ENCODE peak calls at places on chromosomes 1 and 21, in nine cellular contexts. C, O, H, L, R, Z, X, N and P are unnamed samples. For H3K4me1 and H3K36me3, the result is how much of the 10 kb centered on the place peaks cover.

GRCh38 chr1:156344409-156344808 is 6.1 kb downstream of the TSACC start:
- DNase-seq in C (no peak), O (no peak), H (no peak), L (no peak), R (no peak), Z (no peak), X (no peak), N (no peak), P (no peak)

GRCh38 chr1:158333405-158334145 is 2.2 kb upstream of the CD1B start:
- DNase-seq in C (no peak), O (no peak), H (no peak), L (no peak), R (no peak), Z (no peak), X (no peak), N (no peak), P (no peak)

GRCh38 chr1:175338447-175339135 is 146.0 kb upstream of the KIAA0040 start:
- DNase-seq in C (peak), O (no peak), H (no peak), L (peak), R (no peak), Z (no peak), X (no peak), N (peak), P (no peak)

GRCh38 chr21:28636988-28637691 is 355.5 kb downstream of the LTN1 start:
- DNase-seq in C (no peak), O (no peak), H (peak), L (no peak), R (no peak), Z (no peak), X (no peak), N (no peak), P (no peak)

GRCh38 chr1:178739285-178740045 is 14.4 kb downstream of the RALGPS2 start:
- DNase-seq in C (no peak), O (no peak), H (peak), L (no peak), R (no peak), Z (no peak), X (no peak), N (no peak), P (no peak)

GRCh38 chr1:221845650-221846371 is 103.9 kb upstream of the DUSP10 start:
- DNase-seq in C (peak), O (peak), H (peak), L (no peak), R (peak), Z (no peak), X (peak), N (peak), P (no peak)

GRCh38 chr21:43929217-43929971 is 64.4 kb downstream of the AGPAT3 start:
- DNase-seq in C (no peak), O (no peak), H (no peak), L (no peak), R (peak), Z (no peak), X (no peak), N (no peak), P (no peak)

GRCh38 chr21:41926068-41926806 is 27.6 kb downstream of the C2CD2 start:
- DNase-seq in C (peak), O (peak), H (peak), L (peak), R (peak), Z (no peak), X (peak), N (peak), P (no peak)

GRCh38 chr1:56446531-56447098 is 132.7 kb downstream of the PLPP3 start:
- DNase-seq in C (no peak), O (no peak), H (no peak), L (no peak), R (no peak), Z (no peak), X (peak), N (no peak), P (peak)

GRCh38 chr1:205247130-205247921 is 19.6 kb downstream of the TMCC2 start:
- DNase-seq in C (no peak), O (no peak), H (no peak), L (no peak), R (no peak), Z (no peak), X (no peak), N (no peak), P (no peak)

GRCh38 chr1:8406011-8406410 is 88.1 kb downstream of the SLC45A1 start:
- DNase-seq in C (no peak), O (no peak), H (no peak), L (no peak), R (no peak), Z (no peak), X (no peak), N (no peak), P (no peak)

GRCh38 chr1:178354816-178355215 is 141.9 kb downstream of the CLEC20A start:
- DNase-seq in C (no peak), O (no peak), H (no peak), L (no peak), R (no peak), Z (no peak), X (no peak), N (no peak), P (no peak)

GRCh38 chr1:81314497-81314896 is 486.2 kb upstream of the ADGRL2 start:
- DNase-seq in C (no peak), O (no peak), H (no peak), L (no peak), R (no peak), Z (no peak), X (no peak), N (no peak), P (no peak)

GRCh38 chr1:11062965-11063401 is 3.2 kb upstream of the SRM start:
- DNase-seq in C (no peak), O (no peak), H (peak), L (no peak), R (no peak), Z (no peak), X (no peak), N (no peak), P (no peak)

GRCh38 chr21:44438531-44439210 is 16.6 kb upstream of the LRRC3 start:
- DNase-seq in C (no peak), O (peak), H (no peak), L (no peak), R (peak), Z (no peak), X (peak), N (peak), P (no peak)

GRCh38 chr1:59408608-59409007 is 111.7 kb downstream of the FGGY start:
- DNase-seq in C (peak), O (no peak), H (no peak), L (no peak), R (no peak), Z (no peak), X (no peak), N (no peak), P (no peak)

GRCh38 chr21:46268371-46268770 is 17.0 kb downstream of the MCM3AP start:
- DNase-seq in C (no peak), O (no peak), H (no peak), L (no peak), R (no peak), Z (no peak), X (no peak), N (no peak), P (no peak)

GRCh38 chr1:211609120-211610024 is 30.4 kb upstream of the SLC30A1 start:
- DNase-seq in C (no peak), O (no peak), H (no peak), L (no peak), R (no peak), Z (no peak), X (no peak), N (no peak), P (no peak)

GRCh38 chr1:207188901-207189300 is 84.9 kb downstream of the C4BPA start:
- DNase-seq in C (no peak), O (no peak), H (no peak), L (no peak), R (no peak), Z (no peak), X (no peak), N (no peak), P (no peak)

GRCh38 chr1:152543808-152544207 is 22.8 kb downstream of the LCE3E start:
- DNase-seq in C (no peak), O (no peak), H (no peak), L (no peak), R (no peak), Z (no peak), X (no peak), N (no peak), P (no peak)

GRCh38 chr1:203443296-203443695 is 32.3 kb upstream of the PRELP start:
- DNase-seq in C (no peak), O (no peak), H (no peak), L (no peak), R (no peak), Z (no peak), X (no peak), N (no peak), P (no peak)

GRCh38 chr1:209876091-209876800 is 48.5 kb downstream of the UTP25 start:
- DNase-seq in C (no peak), O (no peak), H (no peak), L (no peak), R (no peak), Z (no peak), X (no peak), N (no peak), P (no peak)

GRCh38 chr1:205945056-205945455 is 1.8 kb upstream of the SLC26A9 start:
- DNase-seq in C (peak), O (no peak), H (no peak), L (no peak), R (no peak), Z (no peak), X (no peak), N (no peak), P (no peak)

GRCh38 chr1:93701619-93702018 is 20.0 kb upstream of the BCAR3 start:
- DNase-seq in C (peak), O (no peak), H (peak), L (no peak), R (no peak), Z (no peak), X (peak), N (no peak), P (no peak)

GRCh38 chr1:149849246-149849946 is 50.0 kb upstream of the BOLA1 start:
- DNase-seq in C (no peak), O (no peak), H (no peak), L (peak), R (no peak), Z (no peak), X (no peak), N (no peak), P (no peak)

DNA sequence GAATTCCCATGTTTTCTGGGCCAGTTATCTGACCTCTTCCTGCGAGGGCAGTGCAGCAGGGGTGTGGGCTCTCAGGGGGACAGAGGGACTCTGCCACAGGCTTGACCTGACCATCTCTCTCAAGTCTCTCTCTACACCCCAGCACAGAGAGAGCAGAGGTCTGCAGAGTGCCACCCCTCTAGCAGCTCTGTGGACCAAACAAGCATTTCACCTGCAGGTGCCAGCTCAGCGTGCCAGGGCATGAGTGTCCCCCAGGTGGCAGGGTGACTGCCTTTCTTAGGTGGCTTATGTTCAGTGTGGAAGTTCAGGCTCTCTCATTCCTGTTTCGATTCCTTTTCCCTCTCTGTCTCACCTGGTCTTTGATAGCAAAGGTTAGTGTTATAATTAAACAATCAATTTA is 191.3 kb downstream of the CACNA1E start:
- DNase-seq in C (no peak), O (no peak), H (no peak), L (no peak), R (no peak), Z (no peak), X (no peak), N (no peak), P (no peak)
- TF ChIP-seq CTCF in C (no peak), O (no peak), H (peak), L (no peak), R (no peak), Z (no peak), X (no peak), N (no peak), P (no peak)

GRCh38 chr1:25757846-25758185 is 42.2 kb upstream of the SELENON start:
- DNase-seq in C (no peak), O (no peak), H (no peak), L (no peak), R (no peak), Z (no peak), X (no peak), N (no peak), P (no peak)
- H3K4me1 ChIP-seq in C (under half), O (under half), H (under half), L (under half), R (under half), Z (under half), X (under half), N (under half), P (under half)

GRCh38 chr21:34980423-34981115 is 68.5 kb downstream of the RUNX1 start:
- DNase-seq in C (no peak), O (no peak), H (no peak), L (no peak), R (no peak), Z (no peak), X (no peak), N (no peak), P (no peak)

GRCh38 chr21:34977333-34977732 is 71.8 kb downstream of the RUNX1 start:
- DNase-seq in C (no peak), O (no peak), H (no peak), L (no peak), R (no peak), Z (no peak), X (no peak), N (no peak), P (no peak)

GRCh38 chr21:34981793-34982192 is 67.3 kb downstream of the RUNX1 start:
- DNase-seq in C (no peak), O (no peak), H (no peak), L (no peak), R (no peak), Z (no peak), X (no peak), N (no peak), P (no peak)

GRCh38 chr21:34983680-34984086 is 65.4 kb downstream of the RUNX1 start:
- DNase-seq in C (no peak), O (no peak), H (peak), L (no peak), R (no peak), Z (no peak), X (no peak), N (no peak), P (no peak)

DNA sequence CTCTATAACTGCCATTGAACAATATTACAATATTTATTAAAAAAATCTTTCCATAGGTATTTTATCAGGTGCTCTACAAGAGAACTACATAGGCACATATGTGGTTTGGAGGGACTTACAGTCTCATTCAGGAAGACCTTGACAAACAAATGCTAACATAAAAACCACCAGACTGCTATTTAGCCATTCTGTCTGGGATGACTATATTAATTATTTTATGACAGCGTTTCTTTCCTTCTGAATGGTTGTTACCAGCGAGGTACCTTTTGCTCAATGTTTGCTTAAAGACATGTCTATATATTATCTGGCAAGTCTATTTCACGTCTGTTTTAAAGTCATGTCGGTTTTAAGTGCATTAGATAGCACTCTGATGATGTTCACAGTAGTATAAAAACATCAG is 69.7 kb downstream of the RUNX1 start:
- DNase-seq in C (no peak), O (no peak), H (no peak), L (no peak), R (no peak), Z (no peak), X (no peak), N (no peak), P (no peak)
- H3K36me3 ChIP-seq in C (under half), O (under half), H (under half), L (under half), R (under half), Z (under half), X (under half), N (under half), P (under half)

GRCh38 chr1:29584362-29584761 is 348.0 kb downstream of the PTPRU start:
- DNase-seq in C (no peak), O (no peak), H (no peak), L (no peak), R (no peak), Z (no peak), X (no peak), N (no peak), P (no peak)

GRCh38 chr1:29581256-29581655 is 344.9 kb downstream of the PTPRU start:
- DNase-seq in C (no peak), O (no peak), H (no peak), L (no peak), R (no peak), Z (no peak), X (no peak), N (no peak), P (no peak)

GRCh38 chr1:29585656-29586055 is 349.3 kb downstream of the PTPRU start:
- DNase-seq in C (no peak), O (no peak), H (no peak), L (no peak), R (no peak), Z (no peak), X (no peak), N (no peak), P (no peak)

GRCh38 chr1:29584816-29585600 is 348.7 kb downstream of the PTPRU start:
- DNase-seq in C (no peak), O (no peak), H (no peak), L (no peak), R (no peak), Z (no peak), X (peak), N (no peak), P (no peak)

GRCh38 chr1:29583727-29584126 is 347.4 kb downstream of the PTPRU start:
- DNase-seq in C (no peak), O (no peak), H (peak), L (no peak), R (no peak), Z (no peak), X (no peak), N (no peak), P (no peak)
- TF ChIP-seq CTCF in C (no peak), O (no peak), H (no peak), L (no peak), R (no peak), Z (no peak), X (no peak), N (no peak), P (no peak)

GRCh38 chr1:27523666-27524020 is 33.7 kb upstream of the WASF2 start:
- DNase-seq in C (peak), O (no peak), H (no peak), L (no peak), R (no peak), Z (no peak), X (no peak), N (no peak), P (no peak)

GRCh38 chr1:27526569-27527222 is 36.7 kb upstream of the WASF2 start:
- DNase-seq in C (no peak), O (no peak), H (peak), L (no peak), R (no peak), Z (no peak), X (no peak), N (no peak), P (no peak)

GRCh38 chr1:27527223-27527856 is 37.4 kb upstream of the WASF2 start:
- DNase-seq in C (peak), O (peak), H (no peak), L (peak), R (peak), Z (no peak), X (peak), N (peak), P (no peak)

GRCh38 chr1:27527857-27528700 is 38.1 kb upstream of the WASF2 start:
- DNase-seq in C (peak), O (peak), H (peak), L (peak), R (peak), Z (no peak), X (peak), N (peak), P (no peak)

DNA sequence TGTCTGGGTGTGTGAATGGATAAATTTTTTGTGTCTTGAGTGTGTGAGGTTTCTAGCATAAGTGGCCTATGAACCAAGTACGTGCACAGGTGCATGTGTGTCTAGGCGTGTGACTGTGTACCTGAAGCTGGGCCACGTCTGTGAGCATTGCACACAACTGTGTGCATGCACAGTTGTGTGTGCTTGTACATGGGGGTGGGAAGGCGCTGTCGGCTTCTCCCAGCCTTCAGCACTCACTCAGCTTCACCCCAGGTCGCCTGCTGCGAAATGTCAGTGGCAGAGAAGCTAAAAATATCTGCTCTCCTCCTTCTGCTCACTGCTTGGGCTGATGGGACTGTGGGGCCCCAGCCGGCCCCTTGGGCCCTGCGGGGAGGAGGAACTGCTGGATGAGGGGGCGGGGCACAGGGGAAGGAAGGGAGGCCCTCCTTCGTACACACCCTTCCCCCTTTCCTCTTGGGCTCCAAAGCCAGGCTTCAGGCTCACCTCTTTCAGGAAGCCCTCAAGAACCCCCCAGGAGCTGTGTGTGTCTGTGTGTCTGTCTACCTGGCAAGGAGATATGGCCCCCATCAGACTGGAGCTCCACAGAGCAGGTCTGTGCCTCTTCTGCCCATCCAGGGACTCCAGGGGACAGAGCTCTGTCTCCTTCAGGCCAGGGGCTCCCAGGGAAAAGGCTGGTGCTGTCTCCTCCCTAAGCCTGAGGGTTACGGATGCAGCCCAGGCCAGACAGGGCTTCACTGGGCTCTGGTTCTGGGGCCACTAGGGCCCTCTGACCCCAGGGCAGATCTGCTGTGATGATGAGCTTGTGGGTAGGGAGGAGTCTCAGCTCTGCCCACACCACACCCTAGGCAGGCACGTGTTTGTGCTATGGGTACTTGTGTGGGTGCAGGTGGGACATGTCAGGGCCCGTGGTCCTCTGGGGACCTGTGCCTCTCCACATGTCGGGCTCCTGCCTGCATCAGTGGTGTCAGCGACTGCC is 35.6 kb upstream of the WASF2 start:
- DNase-seq in C (peak), O (peak), H (peak), L (peak), R (peak), Z (no peak), X (peak), N (peak), P (no peak)
- H3K4me1 ChIP-seq in C (half or more), O (half or more), H (half or more), L (under half), R (under half), Z (half or more), X (under half), N (half or more), P (half or more)

DNA sequence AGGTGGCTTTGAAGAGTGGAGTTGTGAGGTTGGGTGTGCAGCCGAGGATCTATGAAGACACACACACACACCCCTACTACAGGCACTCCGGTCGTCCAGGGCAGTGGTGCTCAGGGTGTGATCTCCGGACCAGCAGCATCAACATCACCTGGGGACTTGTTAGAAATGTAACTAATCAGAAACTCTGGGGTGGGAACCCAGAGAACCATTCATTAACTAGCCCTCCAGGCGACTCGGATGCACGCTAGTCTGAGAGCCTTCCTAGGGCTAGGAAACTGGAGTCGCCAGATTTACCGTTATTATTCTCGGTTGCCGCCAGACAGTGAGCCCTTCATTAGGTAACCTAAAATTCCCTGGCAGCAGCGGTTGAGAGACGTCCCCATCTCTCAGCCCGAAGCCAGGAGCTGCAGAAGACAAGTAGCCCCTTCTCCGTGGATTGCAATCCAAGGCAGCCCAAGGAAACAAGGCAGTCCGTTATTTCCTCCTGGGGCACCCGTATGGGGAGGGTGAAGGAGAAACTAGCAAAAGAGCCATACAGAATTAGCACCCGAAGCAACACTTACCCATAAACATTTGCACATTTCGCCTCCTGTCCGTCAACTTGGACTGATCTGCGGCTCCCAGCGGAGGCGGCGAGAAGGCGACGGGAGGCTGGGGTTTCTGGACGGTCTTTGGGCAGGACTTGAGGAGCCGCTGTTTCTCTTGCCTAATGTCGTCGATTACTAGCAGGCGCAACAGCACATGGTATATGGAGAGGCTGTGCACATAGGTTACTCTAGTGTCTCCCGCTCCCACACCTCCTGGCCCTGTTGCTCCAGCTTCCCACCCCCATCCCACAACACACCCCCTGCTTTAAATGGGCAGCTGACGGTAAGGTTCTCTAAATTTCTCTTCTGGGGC is 2.9 kb upstream of the CCN1 start:
- DNase-seq in C (peak), O (no peak), H (peak), L (no peak), R (no peak), Z (no peak), X (no peak), N (no peak), P (no peak)
- H3K36me3 ChIP-seq in C (under half), O (under half), H (under half), L (under half), R (under half), Z (under half), X (under half), N (under half), P (under half)